ENCODE peak calls at places on chromosomes 3 and 15, in eight cellular contexts. One of them, this sample, is unnamed.

GRCh38 chr15:43483306-43484128 is 9.4 kb downstream of the TP53BP1 start:
- DNase-seq in foreskin fibroblast: no peak
- DNase-seq in IMR-90: no peak
- DNase-seq in cardiac fibroblast: peak
- DNase-seq in cardiac muscle cell: peak
- DNase-seq in mucosa of descending colon: no peak
- DNase-seq in mammary epithelial cell: no peak
- DNase-seq in fibroblast of the aortic adventitia: peak
- DNase-seq in this sample: peak

GRCh38 chr3:67123914-67124313 is 125.8 kb downstream of the KBTBD8 start:
- DNase-seq in mammary epithelial cell: no peak
- DNase-seq in mucosa of descending colon: no peak
- DNase-seq in IMR-90: no peak
- DNase-seq in cardiac muscle cell: no peak
- DNase-seq in foreskin fibroblast: no peak
- DNase-seq in cardiac fibroblast: no peak
- DNase-seq in fibroblast of the aortic adventitia: no peak
- DNase-seq in this sample: no peak

GRCh38 chr3:71111784-71112440 is 471.6 kb downstream of the FOXP1 start:
- DNase-seq in IMR-90: peak
- DNase-seq in foreskin fibroblast: peak
- DNase-seq in mammary epithelial cell: peak
- DNase-seq in fibroblast of the aortic adventitia: peak
- DNase-seq in cardiac muscle cell: peak
- DNase-seq in mucosa of descending colon: no peak
- DNase-seq in cardiac fibroblast: peak
- DNase-seq in this sample: peak

GRCh38 chr15:75389791-75390382 is 21.5 kb upstream of the MAN2C1 start:
- DNase-seq in IMR-90: no peak
- DNase-seq in foreskin fibroblast: no peak
- DNase-seq in fibroblast of the aortic adventitia: no peak
- DNase-seq in mucosa of descending colon: no peak
- DNase-seq in cardiac muscle cell: no peak
- DNase-seq in cardiac fibroblast: no peak
- DNase-seq in mammary epithelial cell: no peak
- DNase-seq in this sample: no peak

GRCh38 chr3:8996681-8997121 is 33.4 kb upstream of the RAD18 start:
- DNase-seq in mammary epithelial cell: no peak
- DNase-seq in IMR-90: peak
- DNase-seq in cardiac muscle cell: peak
- DNase-seq in foreskin fibroblast: peak
- DNase-seq in cardiac fibroblast: peak
- DNase-seq in mucosa of descending colon: no peak
- DNase-seq in fibroblast of the aortic adventitia: peak
- DNase-seq in this sample: peak

GRCh38 chr15:29055876-29056275 is 170.1 kb downstream of the APBA2 start:
- DNase-seq in cardiac muscle cell: no peak
- DNase-seq in mammary epithelial cell: no peak
- DNase-seq in cardiac fibroblast: no peak
- DNase-seq in mucosa of descending colon: no peak
- DNase-seq in IMR-90: no peak
- DNase-seq in fibroblast of the aortic adventitia: no peak
- DNase-seq in foreskin fibroblast: no peak
- DNase-seq in this sample: no peak

GRCh38 chr3:169147246-169148008 is 516.1 kb downstream of the MECOM start:
- DNase-seq in cardiac muscle cell: peak
- DNase-seq in fibroblast of the aortic adventitia: peak
- DNase-seq in cardiac fibroblast: peak
- DNase-seq in foreskin fibroblast: peak
- DNase-seq in mammary epithelial cell: peak
- DNase-seq in mucosa of descending colon: peak
- DNase-seq in IMR-90: peak
- DNase-seq in this sample: peak

GRCh38 chr15:88231909-88232308 is 24.6 kb downstream of the NTRK3 start:
- DNase-seq in IMR-90: no peak
- DNase-seq in foreskin fibroblast: no peak
- DNase-seq in cardiac muscle cell: no peak
- DNase-seq in fibroblast of the aortic adventitia: no peak
- DNase-seq in cardiac fibroblast: no peak
- DNase-seq in mucosa of descending colon: no peak
- DNase-seq in mammary epithelial cell: no peak
- DNase-seq in this sample: no peak

GRCh38 chr15:94206463-94207167 is 24.7 kb upstream of the MCTP2 start:
- DNase-seq in foreskin fibroblast: no peak
- DNase-seq in cardiac fibroblast: no peak
- DNase-seq in fibroblast of the aortic adventitia: no peak
- DNase-seq in IMR-90: peak
- DNase-seq in mammary epithelial cell: peak
- DNase-seq in cardiac muscle cell: no peak
- DNase-seq in mucosa of descending colon: no peak
- DNase-seq in this sample: peak

GRCh38 chr3:134197681-134198261 is 52.9 kb downstream of the RYK start:
- DNase-seq in IMR-90: peak
- DNase-seq in mucosa of descending colon: no peak
- DNase-seq in fibroblast of the aortic adventitia: peak
- DNase-seq in cardiac fibroblast: peak
- DNase-seq in cardiac muscle cell: peak
- DNase-seq in foreskin fibroblast: peak
- DNase-seq in mammary epithelial cell: peak
- DNase-seq in this sample: peak

GRCh38 chr3:71371282-71371681 is 212.2 kb downstream of the FOXP1 start:
- DNase-seq in mammary epithelial cell: peak
- DNase-seq in cardiac fibroblast: no peak
- DNase-seq in foreskin fibroblast: no peak
- DNase-seq in mucosa of descending colon: no peak
- DNase-seq in fibroblast of the aortic adventitia: no peak
- DNase-seq in IMR-90: no peak
- DNase-seq in cardiac muscle cell: no peak
- DNase-seq in this sample: no peak

GRCh38 chr15:56919708-56920637 is 1.5 kb downstream of the TCF12 start:
- DNase-seq in IMR-90: peak
- DNase-seq in mammary epithelial cell: peak
- DNase-seq in foreskin fibroblast: peak
- DNase-seq in mucosa of descending colon: peak
- DNase-seq in cardiac fibroblast: peak
- DNase-seq in fibroblast of the aortic adventitia: peak
- DNase-seq in cardiac muscle cell: peak
- DNase-seq in this sample: peak

GRCh38 chr3:38031022-38031994 is 1.9 kb upstream of the PLCD1 start:
- DNase-seq in cardiac fibroblast: peak
- DNase-seq in mucosa of descending colon: peak
- DNase-seq in cardiac muscle cell: peak
- DNase-seq in fibroblast of the aortic adventitia: peak
- DNase-seq in foreskin fibroblast: peak
- DNase-seq in IMR-90: no peak
- DNase-seq in mammary epithelial cell: peak
- DNase-seq in this sample: peak

GRCh38 chr3:193794002-193794835 is 201.2 kb downstream of the OPA1 start:
- DNase-seq in cardiac fibroblast: peak
- DNase-seq in mammary epithelial cell: no peak
- DNase-seq in foreskin fibroblast: no peak
- DNase-seq in cardiac muscle cell: peak
- DNase-seq in fibroblast of the aortic adventitia: no peak
- DNase-seq in IMR-90: no peak
- DNase-seq in mucosa of descending colon: no peak
- DNase-seq in this sample: no peak

GRCh38 chr3:21543380-21544075 is 207.5 kb downstream of the ZNF385D start:
- DNase-seq in foreskin fibroblast: no peak
- DNase-seq in fibroblast of the aortic adventitia: no peak
- DNase-seq in cardiac fibroblast: no peak
- DNase-seq in mucosa of descending colon: no peak
- DNase-seq in cardiac muscle cell: no peak
- DNase-seq in mammary epithelial cell: no peak
- DNase-seq in IMR-90: no peak
- DNase-seq in this sample: peak

GRCh38 chr3:61855211-61855610 is 293.8 kb downstream of the PTPRG start:
- DNase-seq in fibroblast of the aortic adventitia: peak
- DNase-seq in mucosa of descending colon: no peak
- DNase-seq in cardiac muscle cell: peak
- DNase-seq in cardiac fibroblast: peak
- DNase-seq in foreskin fibroblast: no peak
- DNase-seq in mammary epithelial cell: no peak
- DNase-seq in IMR-90: no peak
- DNase-seq in this sample: peak

GRCh38 chr3:146277953-146278631 is 27.2 kb upstream of the PLSCR4 start:
- DNase-seq in cardiac muscle cell: peak
- DNase-seq in foreskin fibroblast: peak
- DNase-seq in fibroblast of the aortic adventitia: peak
- DNase-seq in mucosa of descending colon: no peak
- DNase-seq in IMR-90: peak
- DNase-seq in cardiac fibroblast: peak
- DNase-seq in mammary epithelial cell: peak
- DNase-seq in this sample: peak

GRCh38 chr3:165920984-165921383 is 83.8 kb upstream of the BCHE start:
- DNase-seq in cardiac fibroblast: no peak
- DNase-seq in cardiac muscle cell: no peak
- DNase-seq in fibroblast of the aortic adventitia: no peak
- DNase-seq in foreskin fibroblast: no peak
- DNase-seq in mammary epithelial cell: no peak
- DNase-seq in IMR-90: no peak
- DNase-seq in mucosa of descending colon: no peak
- DNase-seq in this sample: no peak

GRCh38 chr3:165919284-165919683 is 82.1 kb upstream of the BCHE start:
- DNase-seq in foreskin fibroblast: no peak
- DNase-seq in cardiac fibroblast: no peak
- DNase-seq in fibroblast of the aortic adventitia: no peak
- DNase-seq in cardiac muscle cell: no peak
- DNase-seq in IMR-90: no peak
- DNase-seq in mucosa of descending colon: no peak
- DNase-seq in mammary epithelial cell: no peak
- DNase-seq in this sample: no peak
- H3K4me3 ChIP-seq in foreskin fibroblast: no peak
- H3K4me3 ChIP-seq in cardiac fibroblast: no peak
- H3K4me3 ChIP-seq in fibroblast of the aortic adventitia: no peak
- H3K4me3 ChIP-seq in cardiac muscle cell: no peak
- H3K4me3 ChIP-seq in IMR-90: no peak
- H3K4me3 ChIP-seq in mucosa of descending colon: no peak
- H3K4me3 ChIP-seq in mammary epithelial cell: no peak
- H3K4me3 ChIP-seq in this sample: no peak

GRCh38 chr3:192207239-192207638 is 520.1 kb downstream of the FGF12 start:
- DNase-seq in cardiac muscle cell: no peak
- DNase-seq in mammary epithelial cell: no peak
- DNase-seq in mucosa of descending colon: no peak
- DNase-seq in IMR-90: no peak
- DNase-seq in foreskin fibroblast: no peak
- DNase-seq in fibroblast of the aortic adventitia: no peak
- DNase-seq in cardiac fibroblast: no peak
- DNase-seq in this sample: no peak
- H3K4me3 ChIP-seq in cardiac muscle cell: no peak
- H3K4me3 ChIP-seq in mammary epithelial cell: no peak
- H3K4me3 ChIP-seq in mucosa of descending colon: no peak
- H3K4me3 ChIP-seq in IMR-90: no peak
- H3K4me3 ChIP-seq in foreskin fibroblast: no peak
- H3K4me3 ChIP-seq in fibroblast of the aortic adventitia: no peak
- H3K4me3 ChIP-seq in cardiac fibroblast: no peak
- H3K4me3 ChIP-seq in this sample: no peak

DNA sequence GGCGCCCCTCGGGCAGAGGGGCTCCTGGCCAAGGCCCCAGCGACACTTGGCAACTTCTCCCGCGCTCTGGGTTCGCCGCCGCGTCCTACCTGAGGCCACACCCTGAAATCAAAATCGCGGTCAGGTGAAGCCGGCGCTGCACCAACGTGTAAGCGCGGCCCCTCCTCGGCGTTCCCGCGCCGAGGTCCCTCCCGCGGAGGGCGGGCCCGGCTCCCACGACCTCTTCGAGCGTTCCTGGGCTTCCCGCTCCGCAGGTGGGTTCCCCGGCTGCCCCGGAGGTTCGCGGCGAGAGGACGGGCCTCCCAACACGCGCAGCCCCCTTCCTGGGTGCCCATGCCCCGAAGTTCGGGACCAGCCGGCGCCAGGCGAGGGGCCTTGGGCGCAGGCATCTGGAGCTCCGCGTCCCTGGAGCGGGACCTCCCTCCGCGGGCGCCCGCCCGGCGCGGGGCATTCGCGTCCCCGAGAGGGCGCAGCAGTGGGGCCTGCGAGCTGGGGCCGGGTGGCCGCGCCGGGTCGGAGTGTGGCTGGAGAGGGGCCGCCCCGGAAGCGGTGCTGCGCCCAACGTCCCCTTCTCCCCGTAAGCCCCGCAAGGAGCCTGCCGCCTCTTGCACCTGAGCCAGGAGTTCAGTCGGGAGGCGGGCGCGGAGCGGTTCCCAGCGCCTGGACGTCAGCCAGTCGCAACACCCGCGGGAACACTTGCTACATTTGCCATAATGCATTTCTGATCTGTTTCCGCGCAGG is 13.7 kb downstream of the PAK6 start:
- DNase-seq in cardiac fibroblast: peak
- DNase-seq in fibroblast of the aortic adventitia: no peak
- DNase-seq in foreskin fibroblast: no peak
- DNase-seq in cardiac muscle cell: peak
- DNase-seq in mucosa of descending colon: peak
- DNase-seq in IMR-90: no peak
- DNase-seq in mammary epithelial cell: no peak
- DNase-seq in this sample: no peak
- H3K4me3 ChIP-seq in cardiac fibroblast: peak
- H3K4me3 ChIP-seq in fibroblast of the aortic adventitia: peak
- H3K4me3 ChIP-seq in foreskin fibroblast: peak
- H3K4me3 ChIP-seq in cardiac muscle cell: peak
- H3K4me3 ChIP-seq in mucosa of descending colon: peak
- H3K4me3 ChIP-seq in IMR-90: peak
- H3K4me3 ChIP-seq in mammary epithelial cell: no peak
- H3K4me3 ChIP-seq in this sample: peak

DNA sequence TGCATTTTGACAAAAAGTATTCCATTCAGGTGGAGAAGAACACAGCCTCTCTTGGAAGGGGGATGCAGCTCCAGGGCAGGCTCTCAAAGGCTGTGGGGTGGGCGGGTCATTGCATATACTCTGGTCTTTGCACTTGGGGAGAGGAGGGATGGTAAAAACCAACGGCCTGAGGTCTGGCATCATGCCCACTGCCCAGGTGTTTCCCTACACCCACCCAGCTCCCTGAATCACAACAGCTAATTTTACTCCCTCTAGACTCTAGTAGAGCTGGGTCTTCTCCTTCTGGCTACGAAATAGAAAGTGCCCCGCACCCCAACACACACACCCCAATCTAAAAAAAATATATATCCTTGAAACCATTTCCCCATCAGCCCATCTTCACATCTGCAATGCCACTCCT is 1.0 kb downstream of the MYLK start:
- DNase-seq in foreskin fibroblast: no peak
- DNase-seq in IMR-90: no peak
- DNase-seq in mammary epithelial cell: peak
- DNase-seq in cardiac muscle cell: no peak
- DNase-seq in fibroblast of the aortic adventitia: no peak
- DNase-seq in cardiac fibroblast: no peak
- DNase-seq in mucosa of descending colon: no peak
- DNase-seq in this sample: no peak
- H3K4me3 ChIP-seq in foreskin fibroblast: peak
- H3K4me3 ChIP-seq in IMR-90: peak
- H3K4me3 ChIP-seq in mammary epithelial cell: peak
- H3K4me3 ChIP-seq in cardiac muscle cell: no peak
- H3K4me3 ChIP-seq in fibroblast of the aortic adventitia: peak
- H3K4me3 ChIP-seq in cardiac fibroblast: no peak
- H3K4me3 ChIP-seq in mucosa of descending colon: no peak
- H3K4me3 ChIP-seq in this sample: peak

GRCh38 chr15:67835349-67836133 is 4.3 kb downstream of the RNU6-1 start:
- DNase-seq in cardiac fibroblast: no peak
- DNase-seq in IMR-90: no peak
- DNase-seq in cardiac muscle cell: no peak
- DNase-seq in mucosa of descending colon: peak
- DNase-seq in fibroblast of the aortic adventitia: no peak
- DNase-seq in mammary epithelial cell: no peak
- DNase-seq in foreskin fibroblast: no peak
- DNase-seq in this sample: no peak
- H3K4me3 ChIP-seq in cardiac fibroblast: peak
- H3K4me3 ChIP-seq in IMR-90: peak
- H3K4me3 ChIP-seq in cardiac muscle cell: peak
- H3K4me3 ChIP-seq in mucosa of descending colon: no peak
- H3K4me3 ChIP-seq in fibroblast of the aortic adventitia: peak
- H3K4me3 ChIP-seq in mammary epithelial cell: peak
- H3K4me3 ChIP-seq in foreskin fibroblast: peak
- H3K4me3 ChIP-seq in this sample: peak

GRCh38 chr3:131912255-131912654 is 122.6 kb downstream of the CPNE4 start:
- DNase-seq in mucosa of descending colon: no peak
- DNase-seq in cardiac muscle cell: no peak
- DNase-seq in foreskin fibroblast: no peak
- DNase-seq in mammary epithelial cell: no peak
- DNase-seq in fibroblast of the aortic adventitia: no peak
- DNase-seq in IMR-90: no peak
- DNase-seq in cardiac fibroblast: no peak
- DNase-seq in this sample: no peak
- H3K4me3 ChIP-seq in mucosa of descending colon: no peak
- H3K4me3 ChIP-seq in cardiac muscle cell: no peak
- H3K4me3 ChIP-seq in foreskin fibroblast: no peak
- H3K4me3 ChIP-seq in mammary epithelial cell: no peak
- H3K4me3 ChIP-seq in fibroblast of the aortic adventitia: no peak
- H3K4me3 ChIP-seq in IMR-90: no peak
- H3K4me3 ChIP-seq in cardiac fibroblast: no peak
- H3K4me3 ChIP-seq in this sample: no peak